ENCODE peak calls at places on chromosomes 2 and 18, in four cellular contexts. M, R, X and L are unnamed samples.

GRCh38 chr18:1488957-1489356 is 584.3 kb downstream of the ADCYAP1 start:
- DNase-seq in R (no peak), X (no peak), M (no peak), L (no peak)

GRCh38 chr18:24063121-24063731 is 48.7 kb downstream of the TTC39C start:
- DNase-seq in M (peak; percentile 27), R (no peak), X (no peak), L (no peak)

GRCh38 chr2:10045561-10046355 is 2.4 kb downstream of the KLF11 start:
- DNase-seq in X (no peak), M (no peak), R (no peak), L (no peak)

GRCh38 chr2:154952346-154953010 is 254.0 kb downstream of the KCNJ3 start:
- DNase-seq in R (no peak), M (no peak), X (no peak), L (no peak)

GRCh38 chr2:30472326-30472725 is 25.3 kb downstream of the LCLAT1 start:
- DNase-seq in R (no peak), X (no peak), M (no peak), L (no peak)

GRCh38 chr2:151338115-151338514 is 19.3 kb upstream of the TNFAIP6 start:
- DNase-seq in M (no peak), X (no peak), R (no peak), L (no peak)

GRCh38 chr2:241268716-241269445 is 46.6 kb downstream of the HDLBP start:
- DNase-seq in R (no peak), M (no peak), X (peak; percentile 54), L (no peak)

GRCh38 chr2:37415128-37415817 is 70.8 kb downstream of the QPCT start:
- DNase-seq in X (no peak), R (no peak), M (no peak), L (no peak)

GRCh38 chr2:193793914-193794313 is 1599.2 kb upstream of the TMEFF2 start:
- DNase-seq in M (no peak), R (no peak), X (no peak), L (no peak)

GRCh38 chr2:26691881-26692813 is at the start of gene KCNK3:
- DNase-seq in R (no peak), M (no peak), X (no peak), L (no peak)

GRCh38 chr18:50161806-50162205 is 33.1 kb downstream of the MYO5B start:
- DNase-seq in M (no peak), X (peak; percentile 96), R (no peak), L (no peak)

GRCh38 chr2:64391940-64392339 is 62.0 kb upstream of the LGALSL start:
- DNase-seq in M (no peak), R (no peak), X (no peak), L (no peak)

GRCh38 chr18:11050966-11051365 is 98.4 kb downstream of the PIEZO2 start:
- DNase-seq in R (no peak), X (no peak), M (no peak), L (no peak)

GRCh38 chr2:121120411-121120810 is 164.6 kb downstream of the TFCP2L1 start:
- DNase-seq in R (no peak), M (no peak), X (no peak), L (no peak)

GRCh38 chr2:58730764-58731487 is 489.8 kb upstream of the FANCL start:
- DNase-seq in M (no peak), R (no peak), X (no peak), L (no peak)

GRCh38 chr2:149808556-149808955 is 221.0 kb upstream of the MMADHC start:
- DNase-seq in M (no peak), X (no peak), R (no peak), L (no peak)

GRCh38 chr18:34352385-34353163 is 127.9 kb upstream of the NOL4 start:
- DNase-seq in R (no peak), M (no peak), X (no peak), L (no peak)

GRCh38 chr2:45570671-45571334 is 40.3 kb downstream of the SRBD1 start:
- DNase-seq in X (no peak), R (no peak), M (no peak), L (no peak)

GRCh38 chr2:88807237-88807962 is 115.9 kb downstream of the RPIA start:
- DNase-seq in R (no peak), X (no peak), M (no peak), L (no peak)

GRCh38 chr2:205769494-205769848 is 87.2 kb downstream of the NRP2 start:
- DNase-seq in R (no peak), M (no peak), X (no peak), L (no peak)

GRCh38 chr2:47300609-47301276 is 102.2 kb upstream of the MSH2 start:
- DNase-seq in X (peak; percentile 33), R (no peak), M (no peak), L (peak; percentile 64)

GRCh38 chr2:203814661-203815540 is 52.7 kb upstream of the CTLA4 start:
- DNase-seq in M (peak; percentile 50), X (no peak), R (no peak), L (no peak)

GRCh38 chr2:120442923-120443571 is 97.1 kb downstream of the INHBB start:
- DNase-seq in R (no peak), M (peak; percentile 63), X (peak; percentile 82), L (no peak)

GRCh38 chr18:76410033-76410432 is 85.0 kb downstream of the ZNF516 start:
- DNase-seq in R (no peak), M (no peak), X (no peak), L (no peak)

GRCh38 chr2:114442545-114442944 is at the start of gene DPP10:
- DNase-seq in M (no peak), R (no peak), X (no peak), L (no peak)

GRCh38 chr2:176072292-176072669 is 11.5 kb downstream of the EVX2 start:
- DNase-seq in M (no peak), R (no peak), X (no peak), L (no peak)

GRCh38 chr2:176071330-176072291 is 12.2 kb downstream of the EVX2 start:
- DNase-seq in M (no peak), R (no peak), X (no peak), L (no peak)

GRCh38 chr2:176075476-176075875 is 8.3 kb downstream of the EVX2 start:
- DNase-seq in M (no peak), X (no peak), R (no peak), L (no peak)

GRCh38 chr2:176074919-176075425 is 8.8 kb downstream of the EVX2 start:
- DNase-seq in R (no peak), X (no peak), M (no peak), L (no peak)

DNA sequence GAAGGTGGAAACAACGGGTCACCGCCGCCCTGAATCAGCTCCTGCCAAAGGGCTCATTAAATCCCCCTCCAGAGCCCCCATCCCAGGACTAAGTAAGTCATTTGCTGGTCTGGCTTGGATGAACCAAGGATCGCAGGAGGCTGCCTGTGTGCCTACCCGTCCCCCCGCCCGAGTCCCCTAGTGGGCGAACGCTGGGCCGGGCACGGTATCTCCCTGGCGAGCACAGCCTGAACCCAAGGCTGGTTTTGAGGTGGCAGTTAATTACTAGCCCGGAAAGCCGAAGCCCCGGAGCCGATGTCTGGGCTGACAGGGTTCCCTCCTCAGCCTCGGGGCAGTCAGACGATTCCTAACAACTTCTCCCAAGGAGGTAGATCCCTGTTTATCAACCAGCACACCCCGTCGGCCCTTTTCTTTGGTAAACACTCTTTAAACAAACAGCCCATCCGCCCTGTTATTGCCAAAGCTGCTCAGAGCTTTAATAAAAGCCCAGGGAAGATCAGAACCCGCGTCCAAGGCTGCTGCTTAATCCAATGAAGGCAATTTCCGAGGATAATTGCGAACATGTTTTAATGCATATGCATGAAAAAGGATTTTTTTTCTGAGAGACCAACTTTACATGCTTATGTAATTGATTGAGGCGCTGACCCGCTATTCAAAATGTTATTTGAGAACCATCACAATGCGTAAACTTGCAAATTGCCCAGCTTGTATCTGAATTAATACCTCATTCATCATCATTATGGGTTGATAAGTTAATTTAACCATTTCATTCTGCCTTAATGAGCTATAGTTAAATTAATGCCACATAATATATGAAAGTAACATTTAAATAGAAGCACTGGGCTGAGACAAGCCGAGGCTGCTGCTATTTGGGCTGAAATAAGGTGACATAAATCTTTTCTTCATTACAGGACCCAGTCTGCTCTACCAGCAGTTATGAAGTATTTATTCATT is 10.5 kb downstream of the EVX2 start:
- DNase-seq in R (no peak), X (no peak), M (no peak), L (no peak)
- H3K27me3 ChIP-seq in R (peaks cover 6% of the 10 kb centered on the region), X (peaks cover 72% of the 10 kb centered on the region), M (no peaks in the 10 kb centered on the region), L (peaks cover 9% of the 10 kb centered on the region)

GRCh38 chr18:74446178-74446577 is 10.9 kb downstream of the DIPK1C start:
- DNase-seq in R (no peak), M (no peak), X (no peak), L (no peak)

GRCh38 chr18:74440808-74441427 is 16.2 kb downstream of the DIPK1C start:
- DNase-seq in R (no peak), X (no peak), M (no peak), L (no peak)

GRCh38 chr18:74446631-74447403 is 10.3 kb downstream of the DIPK1C start:
- DNase-seq in M (no peak), X (no peak), R (no peak), L (no peak)

GRCh38 chr18:74445585-74445984 is 11.5 kb downstream of the DIPK1C start:
- DNase-seq in M (no peak), R (no peak), X (no peak), L (no peak)

GRCh38 chr18:74444104-74444503 is 13.0 kb downstream of the DIPK1C start:
- DNase-seq in X (no peak), R (no peak), M (no peak), L (no peak)
- H3K27me3 ChIP-seq in X (peaks cover 97% of the 10 kb centered on the region), R (no peaks in the 10 kb centered on the region), M (peaks cover 22% of the 10 kb centered on the region), L (peaks cover 5% of the 10 kb centered on the region)

DNA sequence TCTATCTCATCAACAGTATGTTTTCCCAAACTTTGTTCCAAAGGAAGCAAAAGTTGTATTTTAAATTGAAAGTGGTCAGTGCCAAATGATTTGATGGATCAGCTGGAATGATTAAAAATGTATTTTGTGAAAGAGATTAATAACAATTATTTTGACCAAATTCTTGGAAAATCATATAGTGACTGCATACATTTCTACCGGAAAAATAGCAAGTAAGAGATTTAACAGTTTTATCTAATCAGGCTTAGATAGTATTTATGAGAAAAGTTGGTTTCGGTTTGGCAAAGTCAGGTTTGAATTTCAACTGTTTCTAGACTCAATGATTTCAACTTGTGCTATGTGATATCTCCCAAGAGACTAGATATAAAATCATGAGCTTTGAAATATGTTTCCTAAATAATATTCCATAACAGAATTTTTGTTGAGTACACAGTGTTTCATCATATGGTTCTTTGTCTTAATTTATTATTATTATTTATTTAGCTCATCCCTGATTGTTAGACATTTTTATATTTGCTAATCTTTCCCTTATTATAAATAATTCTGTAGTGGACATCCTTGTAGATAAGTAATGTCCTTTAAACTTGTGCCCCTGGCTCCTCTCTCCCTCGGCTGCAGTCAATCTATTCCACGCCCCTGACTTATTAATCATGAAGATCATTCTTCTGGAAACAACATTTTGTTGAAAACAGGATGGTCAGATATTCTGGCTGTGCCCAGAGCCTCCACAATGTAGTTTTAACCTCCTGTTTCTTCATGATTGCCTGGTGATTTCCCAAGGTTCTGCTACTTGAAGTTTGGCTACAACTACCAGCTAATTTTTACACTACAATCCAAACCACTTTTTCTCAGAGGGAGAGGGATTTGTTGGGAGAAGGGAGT is 520.7 kb upstream of the TCF4 start:
- DNase-seq in M (no peak), X (no peak), R (no peak), L (no peak)
- H3K27me3 ChIP-seq in M (no peaks in the 10 kb centered on the region), X (no peaks in the 10 kb centered on the region), R (no peaks in the 10 kb centered on the region), L (no peaks in the 10 kb centered on the region)

DNA sequence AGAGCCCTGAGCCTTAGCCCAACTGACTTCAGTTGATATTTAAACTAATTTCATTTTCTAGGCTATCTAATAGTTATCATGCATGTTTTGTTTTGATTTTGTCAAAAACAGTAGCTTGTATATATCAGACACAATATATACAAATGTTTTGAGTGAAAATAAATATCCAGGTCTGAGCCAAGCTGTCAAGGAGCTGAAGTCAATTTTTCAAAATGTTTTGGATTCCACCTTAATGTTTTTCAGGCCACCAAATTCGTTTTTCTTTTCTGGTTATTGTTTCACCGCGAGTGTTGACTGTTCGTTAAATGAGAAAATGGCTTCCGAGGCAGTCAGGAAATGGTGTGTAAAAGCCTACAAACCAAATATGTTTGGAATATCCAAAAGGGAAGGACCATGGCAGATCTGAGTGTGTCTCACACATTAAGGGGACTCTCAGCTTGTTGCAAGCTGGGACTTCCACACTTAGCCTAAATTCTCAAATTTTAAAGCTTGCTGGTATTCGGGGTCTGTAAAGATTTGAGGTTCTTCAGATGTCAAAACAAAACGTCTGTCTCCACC is 2.8 kb downstream of the HOXD12 start:
- DNase-seq in M (no peak), X (no peak), R (no peak), L (no peak)
- H3K27me3 ChIP-seq in M (no peaks in the 10 kb centered on the region), X (peaks cover 27% of the 10 kb centered on the region), R (no peaks in the 10 kb centered on the region), L (peaks cover 18% of the 10 kb centered on the region)